ENCODE peak calls at places on chromosomes 7 and 10, in five cellular contexts. P is K562, V is SK-N-SH, X is GM12878, B is HepG2. K is an unnamed sample.

GRCh38 chr10:59595584-59595983 is 114.1 kb downstream of the SLC16A9 start:
- DNase-seq in P (no peak), V (peak; percentile 16), B (no peak), X (no peak), K (no peak)

GRCh38 chr7:142231716-142232115 is 26.1 kb downstream of the PRSS58 start:
- DNase-seq in B (peak; percentile 20), X (no peak), P (peak; percentile 31), V (peak; percentile 28), K (no peak)

GRCh38 chr7:8254667-8255066 is 7.3 kb downstream of the ICA1 start:
- DNase-seq in X (no peak), V (no peak), P (no peak), B (no peak), K (no peak)

GRCh38 chr10:122172311-122173008 is 98.6 kb upstream of the BTBD16 start:
- DNase-seq in V (no peak), B (no peak), P (no peak), X (no peak), K (no peak)

GRCh38 chr10:69411476-69411875 is 5.2 kb downstream of the TACR2 start:
- DNase-seq in P (no peak), B (no peak), V (no peak), X (no peak), K (no peak)

GRCh38 chr10:112959207-112959838 is 9.3 kb downstream of the TCF7L2 start:
- DNase-seq in V (no peak), P (no peak), X (no peak), B (no peak), K (no peak)

GRCh38 chr7:42269161-42269560 is 32.2 kb upstream of the GLI3 start:
- DNase-seq in B (no peak), X (no peak), P (no peak), V (no peak), K (no peak)

GRCh38 chr10:133311570-133311969 is 2.9 kb downstream of the ZNF511 start:
- DNase-seq in P (no peak), V (no peak), B (no peak), X (no peak), K (no peak)

GRCh38 chr10:121527690-121528089 is 70.6 kb downstream of the FGFR2 start:
- DNase-seq in B (no peak), P (no peak), X (no peak), V (no peak), K (no peak)

GRCh38 chr7:39845011-39845410 is 105.0 kb upstream of the CDK13 start:
- DNase-seq in X (no peak), B (no peak), V (no peak), P (no peak), K (no peak)

GRCh38 chr7:22082886-22083710 is 137.4 kb upstream of the CDCA7L start:
- DNase-seq in B (peak; percentile 38), V (peak; percentile 97), P (peak; percentile 82), X (peak; percentile 35), K (peak; percentile 32)

GRCh38 chr10:61921143-61921542 is 19.6 kb downstream of the ARID5B start:
- DNase-seq in B (no peak), X (no peak), P (no peak), V (no peak), K (no peak)

GRCh38 chr10:1531883-1532597 is 205.3 kb downstream of the ADARB2 start:
- DNase-seq in V (no peak), X (no peak), P (no peak), B (no peak), K (no peak)

GRCh38 chr10:33706191-33706590 is 371.7 kb upstream of the NRP1 start:
- DNase-seq in B (no peak), V (no peak), X (no peak), P (no peak), K (no peak)

GRCh38 chr10:78215645-78216044 is 182.0 kb downstream of the RPS24 start:
- DNase-seq in B (no peak), V (no peak), P (no peak), X (no peak), K (no peak)

GRCh38 chr10:131858583-131859340 is 42.0 kb upstream of the PPP2R2D start:
- DNase-seq in B (no peak), P (no peak), X (no peak), V (no peak), K (no peak)

GRCh38 chr10:49082767-49083166 is 32.6 kb downstream of the VSTM4 start:
- DNase-seq in X (no peak), V (no peak), P (no peak), B (no peak), K (no peak)

GRCh38 chr7:157699357-157700013 is 362.7 kb downstream of the DNAJB6 start:
- DNase-seq in B (no peak), V (no peak), X (no peak), P (no peak), K (no peak)

GRCh38 chr7:41030673-41031072 is 672.2 kb downstream of the INHBA start:
- DNase-seq in P (no peak), B (no peak), X (no peak), V (no peak), K (no peak)

GRCh38 chr10:63464402-63465292 is 1.1 kb downstream of the JMJD1C start:
- DNase-seq in V (peak; percentile 19), P (peak; percentile 78), B (no peak), X (no peak), K (no peak)

GRCh38 chr10:131901181-131901829 is 497 bp downstream of the PPP2R2D start:
- DNase-seq in B (no peak), V (peak; percentile 71), X (no peak), P (peak; percentile 43), K (no peak)

GRCh38 chr7:133310232-133310852 is 57.5 kb downstream of the EXOC4 start:
- DNase-seq in X (no peak), P (no peak), B (peak; percentile 7), V (no peak), K (no peak)

GRCh38 chr10:129021597-129022304 is 445.3 kb upstream of the MGMT start:
- DNase-seq in P (no peak), V (no peak), X (no peak), B (no peak), K (no peak)

GRCh38 chr10:90318659-90319058 is 539.2 kb downstream of the HTR7 start:
- DNase-seq in B (no peak), P (no peak), X (no peak), V (no peak), K (no peak)

GRCh38 chr7:50629238-50629901 is 64.2 kb upstream of the DDC start:
- DNase-seq in V (no peak), B (no peak), X (no peak), P (no peak), K (no peak)

GRCh38 chr7:36599645-36600313 is 124.5 kb downstream of the AOAH start:
- DNase-seq in X (no peak), V (no peak), B (no peak), P (no peak), K (no peak)

GRCh38 chr10:17617031-17617911 is at the start of gene HACD1:
- DNase-seq in V (peak; percentile 98), X (no peak), P (peak; percentile 93), B (peak; percentile 73), K (peak; percentile 12)

GRCh38 chr10:71358292-71358691 is 38.4 kb upstream of the CDH23 start:
- DNase-seq in P (peak; percentile 40), B (no peak), V (peak; percentile 81), X (no peak), K (no peak)

GRCh38 chr10:71363936-71364335 is 32.8 kb upstream of the CDH23 start:
- DNase-seq in X (no peak), P (no peak), B (no peak), V (no peak), K (no peak)

GRCh38 chr10:71362141-71362540 is 34.6 kb upstream of the CDH23 start:
- DNase-seq in B (no peak), P (no peak), V (no peak), X (no peak), K (no peak)

GRCh38 chr10:71359364-71360046 is 37.2 kb upstream of the CDH23 start:
- DNase-seq in B (no peak), P (peak; percentile 89), V (no peak), X (no peak), K (peak; percentile 52)

GRCh38 chr10:71361581-71361980 is 35.1 kb upstream of the CDH23 start:
- DNase-seq in X (no peak), V (no peak), P (no peak), B (no peak), K (no peak)
- TF ChIP-seq REST in X (no peak), V (no peak), P (no peak), B (no peak), K (no peak)

GRCh38 chr7:19989906-19990305 is 216.5 kb upstream of the TMEM196 start:
- DNase-seq in V (no peak), X (no peak), B (no peak), P (no peak), K (no peak)
- TF ChIP-seq GABPA in V (no peak), X (no peak), B (no peak), P (no peak), K (no peak)

GRCh38 chr7:151839511-151839921 is 37.4 kb downstream of the PRKAG2 start:
- DNase-seq in X (no peak), B (no peak), P (no peak), V (no peak), K (peak; percentile 48)

GRCh38 chr7:151838072-151838471 is 38.8 kb downstream of the PRKAG2 start:
- DNase-seq in B (no peak), V (no peak), X (no peak), P (no peak), K (peak; percentile 53)

GRCh38 chr7:151840088-151840910 is 36.6 kb downstream of the PRKAG2 start:
- DNase-seq in P (no peak), V (no peak), X (no peak), B (no peak), K (no peak)

GRCh38 chr7:151837285-151838042 is 39.5 kb downstream of the PRKAG2 start:
- DNase-seq in V (no peak), P (no peak), X (no peak), B (no peak), K (no peak)

DNA sequence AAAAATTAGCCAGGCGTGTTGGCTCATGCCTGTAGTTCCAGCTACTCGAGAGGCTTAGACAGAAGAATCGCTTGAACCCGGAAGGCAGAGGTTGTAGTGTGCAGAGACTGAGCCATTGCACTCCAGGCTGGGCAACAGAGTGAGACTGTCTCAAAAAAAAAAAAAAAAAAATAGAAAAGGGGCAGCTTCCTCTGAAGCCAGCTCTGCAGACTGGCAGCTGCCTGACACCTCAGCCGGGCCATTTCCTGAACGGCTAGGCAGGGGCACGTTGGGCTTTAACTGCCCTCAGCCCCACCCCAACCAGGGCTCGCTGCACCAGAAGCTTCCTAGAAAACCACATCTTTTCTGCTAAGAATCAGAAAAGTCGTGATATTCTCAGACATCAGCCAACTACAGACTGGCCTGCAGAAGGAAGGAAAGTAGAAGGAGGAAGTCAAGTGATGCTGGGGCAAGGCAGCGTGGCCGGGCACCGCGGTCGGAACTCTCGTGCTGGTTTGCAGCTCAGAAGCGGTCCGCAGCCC is 38.0 kb downstream of the PRKAG2 start:
- DNase-seq in B (no peak), X (peak; percentile 17), V (no peak), P (no peak), K (peak; percentile 68)
- TF ChIP-seq REST in B (no peak), X (no peak), V (no peak), P (no peak), K (no peak)

DNA sequence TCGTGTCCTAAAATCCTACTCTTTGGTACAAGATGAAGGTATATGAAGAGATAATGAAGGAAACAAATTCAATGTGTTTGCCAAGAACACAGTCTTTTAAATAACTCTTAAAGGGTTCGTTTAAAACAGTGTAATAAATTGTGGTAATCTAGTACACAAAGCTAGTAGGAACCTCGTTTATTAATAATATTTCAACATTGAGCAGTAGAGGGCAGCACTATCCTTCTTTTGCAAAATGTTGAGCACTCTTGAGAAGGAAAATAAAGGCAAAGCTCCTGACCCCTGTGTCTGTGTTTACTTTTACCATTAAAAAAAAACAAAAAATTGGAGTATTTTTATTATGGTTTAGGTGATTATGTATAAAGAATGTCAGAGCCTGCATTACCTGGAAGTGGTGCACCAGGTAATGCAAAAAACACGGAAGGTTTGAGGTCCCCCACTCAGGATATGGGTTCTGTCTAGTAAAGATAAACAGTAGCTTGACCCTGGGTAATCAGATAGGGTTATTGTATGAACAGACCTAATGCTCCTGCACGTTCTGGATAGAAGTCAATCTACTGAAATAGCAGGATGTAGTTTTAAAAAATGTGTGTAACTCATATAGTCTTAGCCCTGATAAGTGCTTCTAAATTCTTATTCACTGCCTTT is 5.7 kb upstream of the GOT1 start:
- DNase-seq in X (no peak), B (peak; percentile 48), V (peak; percentile 36), P (peak; percentile 35), K (no peak)
- TF ChIP-seq GABPA in X (no peak), B (no peak), V (no peak), P (no peak), K (no peak)